ENCODE peak calls at places on chromosomes 3 and 15, in four cellular contexts. J is mesothelial cell of epicardium, R is AG08396, U is iPS-NIHi11. K is an unnamed sample.

GRCh38 chr3:67875338-67875737 is 220.9 kb upstream of the SUCLG2 start:
- DNase-seq in R (no peak), J (no peak), U (no peak), K (no peak)

GRCh38 chr3:131731709-131732108 is 228.9 kb upstream of the MRPL3 start:
- DNase-seq in J (no peak), U (no peak), R (no peak), K (no peak)

GRCh38 chr3:26558257-26558656 is 64.3 kb upstream of the LRRC3B start:
- DNase-seq in R (no peak), U (no peak), J (no peak), K (no peak)

GRCh38 chr15:71282086-71282485 is 166.8 kb downstream of the THSD4 start:
- DNase-seq in R (peak), U (no peak), J (no peak), K (no peak)

GRCh38 chr3:33491697-33492096 is 51.5 kb upstream of the UBP1 start:
- DNase-seq in R (no peak), J (no peak), U (no peak), K (no peak)

GRCh38 chr15:85024509-85025336 is 43.1 kb downstream of the PDE8A start:
- DNase-seq in J (no peak), U (no peak), R (peak), K (no peak)

GRCh38 chr3:57983734-57984518 is 24.3 kb upstream of the FLNB start:
- DNase-seq in U (no peak), J (no peak), R (peak), K (peak)

GRCh38 chr3:24020036-24020691 is 75.1 kb downstream of the NR1D2 start:
- DNase-seq in J (no peak), R (no peak), U (no peak), K (no peak)